ENCODE peak calls at places on chromosomes 5 and 9, in four cellular contexts. S is right lobe of liver, X is sigmoid colon, C is IMR-90. Y is an unnamed sample.

GRCh38 chr5:110757118-110757729 is 18.4 kb downstream of the SLC25A46 start:
- DNase-seq in S (no peak), X (no peak), C (peak), Y (no peak)

GRCh38 chr9:113474372-113474771 is 10.8 kb downstream of the RGS3 start:
- DNase-seq in S (no peak), X (peak), C (no peak), Y (no peak)

GRCh38 chr5:59236996-59237395 is 654.1 kb downstream of the RAB3C start:
- DNase-seq in S (no peak), X (no peak), C (no peak), Y (no peak)

GRCh38 chr5:1107167-1108007 is 4.5 kb downstream of the SLC12A7 start:
- DNase-seq in S (peak), X (no peak), C (no peak), Y (no peak)

GRCh38 chr9:83472221-83472665 is 66.0 kb downstream of the FRMD3 start:
- DNase-seq in S (no peak), X (no peak), C (peak), Y (no peak)

GRCh38 chr5:115963566-115963965 is 1.3 kb downstream of the LVRN start:
- DNase-seq in S (no peak), X (no peak), C (no peak), Y (no peak)

GRCh38 chr5:148978370-148979103 is 84.3 kb downstream of the SH3TC2 start:
- DNase-seq in S (no peak), X (no peak), C (no peak), Y (no peak)

GRCh38 chr9:92660266-92660665 is 9.7 kb downstream of the IPPK start:
- DNase-seq in S (no peak), X (no peak), C (no peak), Y (no peak)

GRCh38 chr5:6773342-6774035 is 60.3 kb downstream of the TENT4A start:
- DNase-seq in S (no peak), X (no peak), C (no peak), Y (no peak)

GRCh38 chr5:68114641-68115040 is 100.9 kb upstream of the PIK3R1 start:
- DNase-seq in S (no peak), X (no peak), C (peak), Y (no peak)

GRCh38 chr5:1292846-1293415 is 1.9 kb downstream of the TERT start:
- DNase-seq in S (no peak), X (peak), C (no peak), Y (no peak)

GRCh38 chr9:115234094-115234493 is 116.1 kb upstream of the TNC start:
- DNase-seq in S (no peak), X (no peak), C (peak), Y (no peak)

GRCh38 chr9:8095531-8096223 is 296.1 kb upstream of the DMAC1 start:
- DNase-seq in S (no peak), X (no peak), C (no peak), Y (no peak)

GRCh38 chr9:138008081-138008841 is 130.7 kb downstream of the CACNA1B start:
- DNase-seq in S (no peak), X (peak), C (no peak), Y (no peak)

GRCh38 chr5:124746252-124746915 is at the start of gene ZNF608:
- DNase-seq in S (no peak), X (no peak), C (peak), Y (no peak)

GRCh38 chr9:4118666-4119065 is 181.2 kb downstream of the GLIS3 start:
- DNase-seq in S (no peak), X (no peak), C (no peak), Y (no peak)

GRCh38 chr9:79687131-79687447 is 115.3 kb downstream of the TLE4 start:
- DNase-seq in S (no peak), X (no peak), C (no peak), Y (no peak)

GRCh38 chr9:33172256-33172678 is 5.1 kb upstream of the B4GALT1 start:
- DNase-seq in S (no peak), X (no peak), C (no peak), Y (no peak)

GRCh38 chr9:35649431-35650340 is 1.0 kb downstream of the SIT1 start:
- DNase-seq in S (peak), X (no peak), C (no peak), Y (no peak)

GRCh38 chr5:107619781-107620180 is 51.0 kb downstream of the EFNA5 start:
- DNase-seq in S (no peak), X (no peak), C (no peak), Y (no peak)

GRCh38 chr9:16571127-16571848 is 299.2 kb downstream of the BNC2 start:
- DNase-seq in S (no peak), X (no peak), C (peak), Y (no peak)

GRCh38 chr5:157026789-157027424 is 32.0 kb downstream of the HAVCR1 start:
- DNase-seq in S (no peak), X (no peak), C (no peak), Y (no peak)

GRCh38 chr9:138100711-138101349 is 223.2 kb downstream of the CACNA1B start:
- DNase-seq in S (no peak), X (no peak), C (no peak), Y (no peak)

GRCh38 chr9:135474915-135475314 is 4.7 kb upstream of the PPP1R26 start:
- DNase-seq in S (no peak), X (no peak), C (no peak), Y (peak)

GRCh38 chr9:100586093-100586492 is 8.2 kb downstream of the CAVIN4 start:
- DNase-seq in S (no peak), X (no peak), C (no peak), Y (no peak)

GRCh38 chr5:10635257-10635860 is 71.5 kb downstream of the ANKRD33B start:
- DNase-seq in S (no peak), X (no peak), C (peak), Y (peak)

GRCh38 chr5:36531401-36531800 is 75.0 kb upstream of the SLC1A3 start:
- DNase-seq in S (no peak), X (no peak), C (no peak), Y (no peak)

GRCh38 chr9:18543406-18543965 is 69.5 kb downstream of the ADAMTSL1 start:
- DNase-seq in S (no peak), X (no peak), C (peak), Y (no peak)

GRCh38 chr5:100905259-100905914 is 2.3 kb upstream of the ST8SIA4 start:
- DNase-seq in S (no peak), X (no peak), C (no peak), Y (no peak)

DNA sequence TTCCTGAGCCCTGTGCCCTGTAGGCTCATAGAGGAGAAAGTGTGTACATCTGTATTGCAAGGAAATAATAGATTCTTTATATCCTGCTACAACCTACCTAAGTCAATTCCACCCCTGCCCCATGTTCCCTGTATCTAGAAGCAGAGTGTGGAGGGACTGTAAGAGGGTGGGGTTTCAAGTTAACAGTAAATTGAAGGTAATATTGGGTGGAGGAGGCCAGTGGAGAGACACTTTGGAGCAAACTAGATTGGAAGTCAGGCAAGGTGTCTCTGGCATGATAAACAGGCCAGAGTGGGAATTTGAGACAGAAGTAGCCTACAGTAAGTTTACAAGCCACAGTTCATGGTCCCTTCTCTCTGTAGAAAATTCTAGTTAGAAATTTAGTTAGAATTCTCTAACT is 2.3 kb upstream of the HEMGN start:
- DNase-seq in S (no peak), X (no peak), C (no peak), Y (no peak)
- TF ChIP-seq POLR2A in S (no peak), X (no peak), C (no peak), Y (no peak)

GRCh38 chr9:129176786-129177442 is 1.1 kb downstream of the IER5L start:
- DNase-seq in S (peak), X (peak), C (peak), Y (no peak)

GRCh38 chr9:129177443-129177790 is 644 bp downstream of the IER5L start:
- DNase-seq in S (no peak), X (no peak), C (no peak), Y (no peak)

GRCh38 chr9:129174724-129175514 is 3.1 kb downstream of the IER5L start:
- DNase-seq in S (peak), X (peak), C (peak), Y (no peak)

GRCh38 chr9:129175515-129175824 is 2.6 kb downstream of the IER5L start:
- DNase-seq in S (no peak), X (no peak), C (no peak), Y (no peak)

GRCh38 chr9:129175825-129176633 is 2.0 kb downstream of the IER5L start:
- DNase-seq in S (peak), X (peak), C (peak), Y (no peak)
- TF ChIP-seq POLR2A in S (peak), X (peak), C (peak), Y (no peak)

GRCh38 chr5:71937906-71938698 is 169.2 kb upstream of the MAP1B start:
- DNase-seq in S (no peak), X (no peak), C (no peak), Y (no peak)
- TF ChIP-seq POLR2A in S (no peak), X (no peak), C (no peak), Y (no peak)

DNA sequence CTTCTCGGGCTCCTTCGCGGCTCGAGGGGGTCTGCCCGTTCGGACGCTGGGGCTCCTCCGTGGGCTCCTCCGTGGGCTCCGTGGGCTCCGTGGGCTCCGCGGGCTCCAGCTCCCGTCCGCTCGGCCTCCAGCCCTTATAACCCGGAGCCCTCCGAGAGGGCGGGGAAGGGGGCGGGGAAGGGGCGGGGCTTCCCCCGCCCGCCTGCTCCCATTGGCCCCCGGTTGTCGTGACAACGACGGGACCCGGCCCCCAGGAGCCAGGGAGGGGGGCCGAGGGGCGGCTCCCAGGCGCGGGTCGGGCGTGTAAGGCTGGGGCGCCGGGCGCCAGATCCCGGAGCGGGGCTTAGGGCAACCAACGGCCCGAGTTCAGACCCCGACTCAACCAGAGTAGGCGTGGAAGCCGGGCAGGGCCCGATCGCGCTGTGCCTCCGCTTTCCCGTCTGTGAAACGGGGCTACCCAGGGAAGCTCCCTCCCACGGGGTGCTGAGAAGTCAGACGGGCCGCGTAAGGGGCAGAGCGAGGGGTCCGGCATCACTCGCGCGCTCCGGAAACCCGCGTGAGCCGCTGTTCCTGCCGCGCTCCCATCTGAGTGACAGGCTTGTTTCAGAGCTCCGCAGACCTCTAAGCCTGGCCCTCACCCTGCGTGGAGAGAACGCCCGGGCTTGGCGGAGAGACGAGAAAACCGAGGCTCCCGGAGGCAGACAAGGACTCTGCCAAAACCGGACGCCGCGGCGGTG is at the start of gene GFPT2:
- DNase-seq in S (peak), X (peak), C (peak), Y (peak)
- TF ChIP-seq POLR2A in S (no peak), X (no peak), C (peak), Y (no peak)

GRCh38 chr5:134527156-134527960 is 1.9 kb downstream of the JADE2 start:
- DNase-seq in S (peak), X (peak), C (peak), Y (peak)
- TF ChIP-seq POLR2A in S (peak), X (no peak), C (peak), Y (peak)

GRCh38 chr5:71588533-71588885 is 1.4 kb downstream of the MCCC2 start:
- DNase-seq in S (no peak), X (no peak), C (no peak), Y (no peak)
- TF ChIP-seq POLR2A in S (no peak), X (no peak), C (no peak), Y (peak)

DNA sequence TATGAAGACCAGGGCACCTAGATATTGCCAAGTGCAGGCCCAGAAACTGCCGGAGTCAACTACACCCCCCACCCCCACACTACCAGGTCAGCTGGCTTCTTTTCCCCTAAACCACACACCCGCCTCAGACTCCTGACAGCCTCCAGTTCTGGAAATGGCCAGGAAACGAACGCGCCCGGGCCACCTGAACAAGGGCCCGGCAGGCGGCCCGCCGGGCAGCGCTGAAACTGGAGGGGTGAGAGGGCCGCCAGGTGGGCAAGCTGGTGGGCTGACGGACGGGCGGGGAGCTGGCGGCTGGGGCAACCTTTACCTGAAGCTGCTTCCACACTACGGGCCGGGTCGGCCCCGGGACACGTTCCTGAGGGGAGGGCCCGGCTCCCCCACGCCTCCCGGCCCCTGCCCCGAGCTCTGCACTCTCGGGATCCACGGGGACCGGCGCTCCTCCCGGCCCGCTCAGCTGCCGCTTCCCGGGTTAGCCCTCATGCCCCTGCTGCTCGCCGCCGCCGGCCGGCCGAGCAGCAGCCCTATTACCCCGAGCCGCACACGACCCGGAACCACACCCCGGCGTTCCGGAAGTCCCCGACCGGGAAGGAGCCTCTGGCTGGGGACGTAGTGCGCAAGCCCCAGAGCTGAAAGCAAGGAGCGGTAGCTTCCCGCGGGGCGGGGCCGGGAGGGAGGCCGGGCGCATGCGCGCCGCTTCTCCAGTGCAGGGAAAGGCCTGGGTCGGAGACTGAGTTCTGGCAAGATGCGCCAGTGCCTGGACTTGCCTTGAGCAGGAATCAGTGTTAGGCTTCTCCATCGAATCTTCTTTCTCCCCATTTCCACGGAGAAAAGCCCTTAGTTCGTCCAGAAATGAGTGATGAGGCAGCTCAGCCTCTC is at the start of gene MAPKAP1:
- DNase-seq in S (peak), X (peak), C (peak), Y (peak)
- TF ChIP-seq POLR2A in S (peak), X (peak), C (peak), Y (peak)

GRCh38 chr5:150700600-150701377 is at the start of gene RBM22:
- DNase-seq in S (peak), X (peak), C (peak), Y (peak)
- TF ChIP-seq POLR2A in S (peak), X (peak), C (peak), Y (peak)

GRCh38 chr9:117145811-117146490 is 268.9 kb downstream of the ASTN2 start:
- DNase-seq in S (no peak), X (no peak), C (no peak), Y (no peak)
- TF ChIP-seq POLR2A in S (no peak), X (no peak), C (no peak), Y (no peak)

GRCh38 chr5:16735092-16735970 is 118.5 kb upstream of the RETREG1 start:
- DNase-seq in S (no peak), X (no peak), C (no peak), Y (no peak)

GRCh38 chr5:16737173-16737572 is 120.4 kb upstream of the RETREG1 start:
- DNase-seq in S (no peak), X (no peak), C (no peak), Y (no peak)

GRCh38 chr5:16737620-16738364 is 121.0 kb upstream of the RETREG1 start:
- DNase-seq in S (no peak), X (no peak), C (no peak), Y (no peak)

GRCh38 chr5:16733597-16733996 is 116.8 kb upstream of the RETREG1 start:
- DNase-seq in S (no peak), X (no peak), C (no peak), Y (no peak)

GRCh38 chr5:16736158-16736994 is 119.6 kb upstream of the RETREG1 start:
- DNase-seq in S (no peak), X (no peak), C (peak), Y (no peak)
- TF ChIP-seq POLR2A in S (no peak), X (no peak), C (peak), Y (no peak)